ENCODE peak calls at places on chromosomes 3 and 15, in seven cellular contexts. One of them, this sample, is unnamed.

GRCh38 chr3:120227710-120228347 is 57.2 kb downstream of the GPR156 start:
- DNase-seq in NCI-H460: no peak
- DNase-seq in HT1080: no peak
- DNase-seq in GM12865: peak
- DNase-seq in occipital lobe: no peak
- DNase-seq in mucosa of descending colon: no peak
- DNase-seq in activated T-cell treated with anti-CD3 and anti-CD28 coated beads for 1 hour: no peak
- DNase-seq in this sample: no peak

GRCh38 chr3:12875857-12876451 is 34.6 kb upstream of the RPL32 start:
- DNase-seq in NCI-H460: no peak
- DNase-seq in activated T-cell treated with anti-CD3 and anti-CD28 coated beads for 1 hour: no peak
- DNase-seq in occipital lobe: no peak
- DNase-seq in GM12865: peak
- DNase-seq in mucosa of descending colon: no peak
- DNase-seq in HT1080: no peak
- DNase-seq in this sample: peak

GRCh38 chr3:69294014-69294771 is 91.7 kb downstream of the FRMD4B start:
- DNase-seq in GM12865: peak
- DNase-seq in HT1080: peak
- DNase-seq in mucosa of descending colon: no peak
- DNase-seq in NCI-H460: no peak
- DNase-seq in activated T-cell treated with anti-CD3 and anti-CD28 coated beads for 1 hour: no peak
- DNase-seq in occipital lobe: no peak
- DNase-seq in this sample: no peak

GRCh38 chr15:36109943-36110658 is 469.3 kb upstream of the CDIN1 start:
- DNase-seq in occipital lobe: no peak
- DNase-seq in mucosa of descending colon: no peak
- DNase-seq in HT1080: no peak
- DNase-seq in NCI-H460: no peak
- DNase-seq in activated T-cell treated with anti-CD3 and anti-CD28 coated beads for 1 hour: no peak
- DNase-seq in GM12865: no peak
- DNase-seq in this sample: peak

GRCh38 chr3:195709676-195710085 is 11.1 kb upstream of the MUC20 start:
- DNase-seq in GM12865: no peak
- DNase-seq in mucosa of descending colon: no peak
- DNase-seq in occipital lobe: no peak
- DNase-seq in HT1080: no peak
- DNase-seq in NCI-H460: no peak
- DNase-seq in activated T-cell treated with anti-CD3 and anti-CD28 coated beads for 1 hour: no peak
- DNase-seq in this sample: no peak

GRCh38 chr15:66491846-66492245 is 5.7 kb downstream of the SNAPC5 start:
- DNase-seq in GM12865: no peak
- DNase-seq in NCI-H460: no peak
- DNase-seq in HT1080: no peak
- DNase-seq in occipital lobe: no peak
- DNase-seq in activated T-cell treated with anti-CD3 and anti-CD28 coated beads for 1 hour: no peak
- DNase-seq in mucosa of descending colon: no peak
- DNase-seq in this sample: no peak

GRCh38 chr15:59993950-59994401 is 10.1 kb upstream of the FOXB1 start:
- DNase-seq in occipital lobe: no peak
- DNase-seq in GM12865: no peak
- DNase-seq in mucosa of descending colon: no peak
- DNase-seq in HT1080: peak
- DNase-seq in activated T-cell treated with anti-CD3 and anti-CD28 coated beads for 1 hour: no peak
- DNase-seq in NCI-H460: no peak
- DNase-seq in this sample: no peak

GRCh38 chr15:81293728-81294500 is 30.0 kb downstream of the STARD5 start:
- DNase-seq in GM12865: peak
- DNase-seq in NCI-H460: no peak
- DNase-seq in HT1080: no peak
- DNase-seq in mucosa of descending colon: peak
- DNase-seq in occipital lobe: no peak
- DNase-seq in activated T-cell treated with anti-CD3 and anti-CD28 coated beads for 1 hour: peak
- DNase-seq in this sample: no peak

GRCh38 chr15:41695750-41696436 is 35.7 kb downstream of the MGA start:
- DNase-seq in GM12865: peak
- DNase-seq in occipital lobe: no peak
- DNase-seq in NCI-H460: peak
- DNase-seq in HT1080: peak
- DNase-seq in mucosa of descending colon: no peak
- DNase-seq in activated T-cell treated with anti-CD3 and anti-CD28 coated beads for 1 hour: peak
- DNase-seq in this sample: no peak

GRCh38 chr3:194381460-194381875 is 11.9 kb upstream of the LRRC15 start:
- DNase-seq in mucosa of descending colon: no peak
- DNase-seq in NCI-H460: peak
- DNase-seq in HT1080: no peak
- DNase-seq in GM12865: no peak
- DNase-seq in occipital lobe: no peak
- DNase-seq in activated T-cell treated with anti-CD3 and anti-CD28 coated beads for 1 hour: no peak
- DNase-seq in this sample: no peak

GRCh38 chr3:32412887-32413286 is 21.2 kb downstream of the CMTM7 start:
- DNase-seq in occipital lobe: no peak
- DNase-seq in NCI-H460: no peak
- DNase-seq in activated T-cell treated with anti-CD3 and anti-CD28 coated beads for 1 hour: no peak
- DNase-seq in GM12865: no peak
- DNase-seq in HT1080: no peak
- DNase-seq in mucosa of descending colon: no peak
- DNase-seq in this sample: no peak

GRCh38 chr3:141793476-141794260 is 30.5 kb downstream of the GRK7 start:
- DNase-seq in GM12865: no peak
- DNase-seq in occipital lobe: no peak
- DNase-seq in activated T-cell treated with anti-CD3 and anti-CD28 coated beads for 1 hour: no peak
- DNase-seq in HT1080: no peak
- DNase-seq in mucosa of descending colon: no peak
- DNase-seq in NCI-H460: no peak
- DNase-seq in this sample: no peak

GRCh38 chr15:69780374-69780773 is 317.3 kb downstream of the TLE3 start:
- DNase-seq in activated T-cell treated with anti-CD3 and anti-CD28 coated beads for 1 hour: no peak
- DNase-seq in occipital lobe: no peak
- DNase-seq in mucosa of descending colon: no peak
- DNase-seq in NCI-H460: no peak
- DNase-seq in HT1080: no peak
- DNase-seq in GM12865: no peak
- DNase-seq in this sample: no peak

GRCh38 chr3:125593991-125594574 is 1.2 kb downstream of the OSBPL11 start:
- DNase-seq in occipital lobe: no peak
- DNase-seq in mucosa of descending colon: no peak
- DNase-seq in activated T-cell treated with anti-CD3 and anti-CD28 coated beads for 1 hour: no peak
- DNase-seq in HT1080: no peak
- DNase-seq in NCI-H460: no peak
- DNase-seq in GM12865: peak
- DNase-seq in this sample: no peak

GRCh38 chr15:48400086-48400485 is 68.9 kb downstream of the DUT start:
- DNase-seq in occipital lobe: no peak
- DNase-seq in HT1080: no peak
- DNase-seq in mucosa of descending colon: no peak
- DNase-seq in GM12865: no peak
- DNase-seq in NCI-H460: no peak
- DNase-seq in activated T-cell treated with anti-CD3 and anti-CD28 coated beads for 1 hour: no peak
- DNase-seq in this sample: no peak

GRCh38 chr15:38961886-38962285 is 397.3 kb upstream of the RASGRP1 start:
- DNase-seq in activated T-cell treated with anti-CD3 and anti-CD28 coated beads for 1 hour: no peak
- DNase-seq in HT1080: no peak
- DNase-seq in occipital lobe: no peak
- DNase-seq in mucosa of descending colon: no peak
- DNase-seq in NCI-H460: no peak
- DNase-seq in GM12865: no peak
- DNase-seq in this sample: no peak

GRCh38 chr3:14793126-14793857 is 25.5 kb upstream of the FGD5 start:
- DNase-seq in occipital lobe: no peak
- DNase-seq in mucosa of descending colon: no peak
- DNase-seq in HT1080: no peak
- DNase-seq in GM12865: no peak
- DNase-seq in activated T-cell treated with anti-CD3 and anti-CD28 coated beads for 1 hour: no peak
- DNase-seq in NCI-H460: no peak
- DNase-seq in this sample: no peak

GRCh38 chr3:49707113-49707480 is 12.4 kb downstream of the AMIGO3 start:
- DNase-seq in HT1080: peak
- DNase-seq in mucosa of descending colon: peak
- DNase-seq in NCI-H460: no peak
- DNase-seq in occipital lobe: no peak
- DNase-seq in activated T-cell treated with anti-CD3 and anti-CD28 coated beads for 1 hour: no peak
- DNase-seq in GM12865: no peak
- DNase-seq in this sample: no peak

GRCh38 chr3:188947401-188947982 is 224.3 kb upstream of the TPRG1 start:
- DNase-seq in HT1080: no peak
- DNase-seq in activated T-cell treated with anti-CD3 and anti-CD28 coated beads for 1 hour: no peak
- DNase-seq in GM12865: peak
- DNase-seq in mucosa of descending colon: peak
- DNase-seq in occipital lobe: peak
- DNase-seq in NCI-H460: peak
- DNase-seq in this sample: peak

GRCh38 chr3:12590096-12590495 is 33.2 kb downstream of the MKRN2 start:
- DNase-seq in NCI-H460: no peak
- DNase-seq in mucosa of descending colon: no peak
- DNase-seq in GM12865: no peak
- DNase-seq in occipital lobe: no peak
- DNase-seq in activated T-cell treated with anti-CD3 and anti-CD28 coated beads for 1 hour: no peak
- DNase-seq in HT1080: no peak
- DNase-seq in this sample: no peak

GRCh38 chr3:8607285-8608040 is 37.1 kb downstream of the SSUH2 start:
- DNase-seq in HT1080: peak
- DNase-seq in activated T-cell treated with anti-CD3 and anti-CD28 coated beads for 1 hour: no peak
- DNase-seq in GM12865: peak
- DNase-seq in occipital lobe: no peak
- DNase-seq in NCI-H460: peak
- DNase-seq in mucosa of descending colon: no peak
- DNase-seq in this sample: no peak

GRCh38 chr15:61374848-61375247 is 145.7 kb upstream of the RORA start:
- DNase-seq in activated T-cell treated with anti-CD3 and anti-CD28 coated beads for 1 hour: no peak
- DNase-seq in NCI-H460: no peak
- DNase-seq in occipital lobe: no peak
- DNase-seq in GM12865: no peak
- DNase-seq in HT1080: no peak
- DNase-seq in mucosa of descending colon: no peak
- DNase-seq in this sample: no peak

GRCh38 chr15:67120839-67121540 is 55.6 kb downstream of the SMAD3 start:
- DNase-seq in NCI-H460: no peak
- DNase-seq in mucosa of descending colon: peak
- DNase-seq in occipital lobe: peak
- DNase-seq in activated T-cell treated with anti-CD3 and anti-CD28 coated beads for 1 hour: peak
- DNase-seq in GM12865: peak
- DNase-seq in HT1080: peak
- DNase-seq in this sample: peak

GRCh38 chr15:75948761-75949296 is 45.2 kb downstream of the FBXO22 start:
- DNase-seq in NCI-H460: no peak
- DNase-seq in mucosa of descending colon: no peak
- DNase-seq in GM12865: no peak
- DNase-seq in activated T-cell treated with anti-CD3 and anti-CD28 coated beads for 1 hour: no peak
- DNase-seq in occipital lobe: no peak
- DNase-seq in HT1080: no peak
- DNase-seq in this sample: no peak

GRCh38 chr3:64345351-64345750 is 120.1 kb upstream of the PRICKLE2 start:
- DNase-seq in HT1080: no peak
- DNase-seq in mucosa of descending colon: no peak
- DNase-seq in NCI-H460: no peak
- DNase-seq in occipital lobe: no peak
- DNase-seq in activated T-cell treated with anti-CD3 and anti-CD28 coated beads for 1 hour: no peak
- DNase-seq in GM12865: no peak
- DNase-seq in this sample: no peak

GRCh38 chr15:25641762-25642161 is 202.9 kb upstream of the UBE3A start:
- DNase-seq in HT1080: no peak
- DNase-seq in activated T-cell treated with anti-CD3 and anti-CD28 coated beads for 1 hour: no peak
- DNase-seq in NCI-H460: no peak
- DNase-seq in occipital lobe: no peak
- DNase-seq in mucosa of descending colon: no peak
- DNase-seq in GM12865: no peak
- DNase-seq in this sample: no peak

GRCh38 chr3:43296565-43296964 is 10.2 kb downstream of the SNRK start:
- DNase-seq in HT1080: no peak
- DNase-seq in NCI-H460: no peak
- DNase-seq in mucosa of descending colon: no peak
- DNase-seq in occipital lobe: no peak
- DNase-seq in activated T-cell treated with anti-CD3 and anti-CD28 coated beads for 1 hour: peak
- DNase-seq in GM12865: peak
- DNase-seq in this sample: peak

GRCh38 chr15:54365001-54365400 is 386.8 kb downstream of the UNC13C start:
- DNase-seq in activated T-cell treated with anti-CD3 and anti-CD28 coated beads for 1 hour: no peak
- DNase-seq in occipital lobe: no peak
- DNase-seq in NCI-H460: no peak
- DNase-seq in GM12865: no peak
- DNase-seq in mucosa of descending colon: no peak
- DNase-seq in HT1080: no peak
- DNase-seq in this sample: no peak

GRCh38 chr3:72068621-72069020 is 283.7 kb upstream of the PROK2 start:
- DNase-seq in HT1080: no peak
- DNase-seq in GM12865: no peak
- DNase-seq in occipital lobe: no peak
- DNase-seq in activated T-cell treated with anti-CD3 and anti-CD28 coated beads for 1 hour: no peak
- DNase-seq in mucosa of descending colon: no peak
- DNase-seq in NCI-H460: no peak
- DNase-seq in this sample: no peak

GRCh38 chr3:128222771-128223386 is 69.6 kb downstream of the EEFSEC start:
- DNase-seq in GM12865: no peak
- DNase-seq in activated T-cell treated with anti-CD3 and anti-CD28 coated beads for 1 hour: no peak
- DNase-seq in NCI-H460: no peak
- DNase-seq in occipital lobe: no peak
- DNase-seq in HT1080: no peak
- DNase-seq in mucosa of descending colon: no peak
- DNase-seq in this sample: no peak

GRCh38 chr3:49554639-49555265 is 475 bp downstream of the BSN start:
- DNase-seq in HT1080: no peak
- DNase-seq in NCI-H460: peak
- DNase-seq in mucosa of descending colon: no peak
- DNase-seq in activated T-cell treated with anti-CD3 and anti-CD28 coated beads for 1 hour: peak
- DNase-seq in GM12865: no peak
- DNase-seq in occipital lobe: no peak
- DNase-seq in this sample: peak

GRCh38 chr3:31960793-31961431 is 20.1 kb downstream of the OSBPL10 start:
- DNase-seq in activated T-cell treated with anti-CD3 and anti-CD28 coated beads for 1 hour: no peak
- DNase-seq in mucosa of descending colon: no peak
- DNase-seq in occipital lobe: no peak
- DNase-seq in NCI-H460: no peak
- DNase-seq in HT1080: peak
- DNase-seq in GM12865: no peak
- DNase-seq in this sample: no peak

GRCh38 chr15:80615783-80616391 is 79.2 kb upstream of the ABHD17C start:
- DNase-seq in HT1080: no peak
- DNase-seq in activated T-cell treated with anti-CD3 and anti-CD28 coated beads for 1 hour: no peak
- DNase-seq in occipital lobe: no peak
- DNase-seq in NCI-H460: no peak
- DNase-seq in GM12865: no peak
- DNase-seq in mucosa of descending colon: peak
- DNase-seq in this sample: peak

GRCh38 chr15:77507911-77508310 is 87.2 kb downstream of the HMG20A start:
- DNase-seq in occipital lobe: peak
- DNase-seq in mucosa of descending colon: no peak
- DNase-seq in NCI-H460: no peak
- DNase-seq in activated T-cell treated with anti-CD3 and anti-CD28 coated beads for 1 hour: no peak
- DNase-seq in GM12865: no peak
- DNase-seq in HT1080: peak
- DNase-seq in this sample: no peak